ENCODE peak calls at places on chromosomes 1 and 21, in eight cellular contexts. One of them, this sample, is unnamed.

GRCh38 chr1:66676616-66677298 is 75.5 kb upstream of the DYNLT5 start:
- DNase-seq in esophagus squamous epithelium: no peak
- DNase-seq in caudate nucleus: no peak
- DNase-seq in Karpas-422: no peak
- DNase-seq in Panc1: no peak
- DNase-seq in cardiac muscle cell: no peak
- DNase-seq in GM23338: no peak
- DNase-seq in uterus: peak
- DNase-seq in this sample: no peak

GRCh38 chr1:245895455-245895959 is 611.6 kb downstream of the SMYD3 start:
- DNase-seq in cardiac muscle cell: no peak
- DNase-seq in Panc1: no peak
- DNase-seq in uterus: no peak
- DNase-seq in caudate nucleus: no peak
- DNase-seq in GM23338: no peak
- DNase-seq in esophagus squamous epithelium: no peak
- DNase-seq in Karpas-422: no peak
- DNase-seq in this sample: no peak

GRCh38 chr1:154999651-155000474 is 2.7 kb upstream of the ZBTB7B start:
- DNase-seq in uterus: no peak
- DNase-seq in caudate nucleus: no peak
- DNase-seq in cardiac muscle cell: peak
- DNase-seq in Karpas-422: peak
- DNase-seq in GM23338: peak
- DNase-seq in Panc1: no peak
- DNase-seq in esophagus squamous epithelium: no peak
- DNase-seq in this sample: no peak

GRCh38 chr1:147808025-147808424 is 47.6 kb upstream of the GJA5 start:
- DNase-seq in esophagus squamous epithelium: no peak
- DNase-seq in Panc1: no peak
- DNase-seq in GM23338: peak
- DNase-seq in uterus: peak
- DNase-seq in cardiac muscle cell: no peak
- DNase-seq in caudate nucleus: no peak
- DNase-seq in Karpas-422: no peak
- DNase-seq in this sample: no peak

GRCh38 chr21:45834026-45834715 is 147.4 kb upstream of the COL6A1 start:
- DNase-seq in Panc1: no peak
- DNase-seq in esophagus squamous epithelium: no peak
- DNase-seq in cardiac muscle cell: no peak
- DNase-seq in caudate nucleus: no peak
- DNase-seq in GM23338: no peak
- DNase-seq in uterus: no peak
- DNase-seq in Karpas-422: no peak
- DNase-seq in this sample: no peak

GRCh38 chr1:209630383-209631219 is 21.6 kb downstream of the LAMB3 start:
- DNase-seq in caudate nucleus: no peak
- DNase-seq in esophagus squamous epithelium: no peak
- DNase-seq in Karpas-422: no peak
- DNase-seq in GM23338: peak
- DNase-seq in cardiac muscle cell: no peak
- DNase-seq in Panc1: no peak
- DNase-seq in uterus: no peak
- DNase-seq in this sample: no peak

GRCh38 chr1:5651027-5651410 is 341.2 kb downstream of the NPHP4 start:
- DNase-seq in esophagus squamous epithelium: no peak
- DNase-seq in Panc1: no peak
- DNase-seq in caudate nucleus: no peak
- DNase-seq in cardiac muscle cell: no peak
- DNase-seq in GM23338: no peak
- DNase-seq in uterus: no peak
- DNase-seq in Karpas-422: no peak
- DNase-seq in this sample: no peak

GRCh38 chr21:38438476-38438893 is 59.8 kb downstream of the ERG start:
- DNase-seq in Panc1: no peak
- DNase-seq in uterus: peak
- DNase-seq in caudate nucleus: no peak
- DNase-seq in esophagus squamous epithelium: no peak
- DNase-seq in Karpas-422: no peak
- DNase-seq in GM23338: no peak
- DNase-seq in cardiac muscle cell: peak
- DNase-seq in this sample: no peak

GRCh38 chr1:231883382-231883781 is 256.8 kb downstream of the DISC1 start:
- DNase-seq in Panc1: no peak
- DNase-seq in cardiac muscle cell: no peak
- DNase-seq in uterus: no peak
- DNase-seq in GM23338: peak
- DNase-seq in caudate nucleus: no peak
- DNase-seq in esophagus squamous epithelium: no peak
- DNase-seq in Karpas-422: no peak
- DNase-seq in this sample: peak

GRCh38 chr1:95625224-95625623 is 391.2 kb downstream of the RWDD3 start:
- DNase-seq in GM23338: no peak
- DNase-seq in Panc1: no peak
- DNase-seq in esophagus squamous epithelium: no peak
- DNase-seq in Karpas-422: no peak
- DNase-seq in cardiac muscle cell: no peak
- DNase-seq in caudate nucleus: no peak
- DNase-seq in uterus: no peak
- DNase-seq in this sample: no peak

GRCh38 chr1:176098560-176098959 is 108.5 kb downstream of the COP1 start:
- DNase-seq in caudate nucleus: no peak
- DNase-seq in Panc1: no peak
- DNase-seq in esophagus squamous epithelium: no peak
- DNase-seq in cardiac muscle cell: no peak
- DNase-seq in uterus: no peak
- DNase-seq in Karpas-422: no peak
- DNase-seq in GM23338: no peak
- DNase-seq in this sample: no peak

GRCh38 chr1:178625695-178626094 is 99.3 kb upstream of the RALGPS2 start:
- DNase-seq in esophagus squamous epithelium: no peak
- DNase-seq in uterus: peak
- DNase-seq in Panc1: no peak
- DNase-seq in GM23338: no peak
- DNase-seq in caudate nucleus: no peak
- DNase-seq in cardiac muscle cell: peak
- DNase-seq in Karpas-422: no peak
- DNase-seq in this sample: no peak
- H3K27ac ChIP-seq in esophagus squamous epithelium: no peak
- H3K27ac ChIP-seq in uterus: no peak
- H3K27ac ChIP-seq in Panc1: no peak
- H3K27ac ChIP-seq in GM23338: no peak
- H3K27ac ChIP-seq in caudate nucleus: no peak
- H3K27ac ChIP-seq in cardiac muscle cell: no peak
- H3K27ac ChIP-seq in Karpas-422: no peak
- H3K27ac ChIP-seq in this sample: no peak

GRCh38 chr1:61142726-61143500 is 60.6 kb downstream of the NFIA start:
- DNase-seq in caudate nucleus: no peak
- DNase-seq in Karpas-422: no peak
- DNase-seq in uterus: no peak
- DNase-seq in Panc1: no peak
- DNase-seq in GM23338: peak
- DNase-seq in cardiac muscle cell: no peak
- DNase-seq in esophagus squamous epithelium: no peak
- DNase-seq in this sample: no peak
- H3K27ac ChIP-seq in caudate nucleus: peak
- H3K27ac ChIP-seq in Karpas-422: peak
- H3K27ac ChIP-seq in uterus: no peak
- H3K27ac ChIP-seq in Panc1: no peak
- H3K27ac ChIP-seq in GM23338: no peak
- H3K27ac ChIP-seq in cardiac muscle cell: no peak
- H3K27ac ChIP-seq in esophagus squamous epithelium: peak
- H3K27ac ChIP-seq in this sample: no peak

GRCh38 chr1:237650809-237651208 is 239.9 kb downstream of the ZP4 start:
- DNase-seq in caudate nucleus: no peak
- DNase-seq in cardiac muscle cell: no peak
- DNase-seq in GM23338: no peak
- DNase-seq in Panc1: no peak
- DNase-seq in esophagus squamous epithelium: no peak
- DNase-seq in Karpas-422: no peak
- DNase-seq in uterus: no peak
- DNase-seq in this sample: no peak

GRCh38 chr1:237655778-237656177 is 234.9 kb downstream of the ZP4 start:
- DNase-seq in Panc1: no peak
- DNase-seq in cardiac muscle cell: no peak
- DNase-seq in Karpas-422: no peak
- DNase-seq in uterus: no peak
- DNase-seq in GM23338: no peak
- DNase-seq in esophagus squamous epithelium: no peak
- DNase-seq in caudate nucleus: no peak
- DNase-seq in this sample: no peak
- H3K27ac ChIP-seq in Panc1: no peak
- H3K27ac ChIP-seq in cardiac muscle cell: no peak
- H3K27ac ChIP-seq in Karpas-422: no peak
- H3K27ac ChIP-seq in uterus: no peak
- H3K27ac ChIP-seq in GM23338: no peak
- H3K27ac ChIP-seq in esophagus squamous epithelium: no peak
- H3K27ac ChIP-seq in caudate nucleus: no peak
- H3K27ac ChIP-seq in this sample: no peak

GRCh38 chr1:228148196-228148861 is 1.4 kb upstream of the GJC2 start:
- DNase-seq in caudate nucleus: no peak
- DNase-seq in Karpas-422: no peak
- DNase-seq in cardiac muscle cell: no peak
- DNase-seq in esophagus squamous epithelium: no peak
- DNase-seq in Panc1: no peak
- DNase-seq in uterus: peak
- DNase-seq in GM23338: no peak
- DNase-seq in this sample: no peak
- H3K27ac ChIP-seq in caudate nucleus: peak
- H3K27ac ChIP-seq in Karpas-422: no peak
- H3K27ac ChIP-seq in cardiac muscle cell: no peak
- H3K27ac ChIP-seq in esophagus squamous epithelium: peak
- H3K27ac ChIP-seq in Panc1: peak
- H3K27ac ChIP-seq in uterus: peak
- H3K27ac ChIP-seq in GM23338: no peak
- H3K27ac ChIP-seq in this sample: no peak

GRCh38 chr1:228099331-228099732 is 3.8 kb downstream of the C1orf35 start:
- DNase-seq in Panc1: no peak
- DNase-seq in caudate nucleus: no peak
- DNase-seq in cardiac muscle cell: no peak
- DNase-seq in Karpas-422: peak
- DNase-seq in uterus: no peak
- DNase-seq in GM23338: no peak
- DNase-seq in esophagus squamous epithelium: no peak
- DNase-seq in this sample: no peak

GRCh38 chr1:228095938-228096337 is 7.2 kb downstream of the C1orf35 start:
- DNase-seq in cardiac muscle cell: no peak
- DNase-seq in GM23338: no peak
- DNase-seq in Karpas-422: no peak
- DNase-seq in Panc1: no peak
- DNase-seq in uterus: no peak
- DNase-seq in esophagus squamous epithelium: no peak
- DNase-seq in caudate nucleus: no peak
- DNase-seq in this sample: no peak

GRCh38 chr1:228097333-228098081 is 5.6 kb downstream of the C1orf35 start:
- DNase-seq in caudate nucleus: no peak
- DNase-seq in Panc1: no peak
- DNase-seq in GM23338: no peak
- DNase-seq in cardiac muscle cell: no peak
- DNase-seq in Karpas-422: peak
- DNase-seq in esophagus squamous epithelium: no peak
- DNase-seq in uterus: no peak
- DNase-seq in this sample: no peak

GRCh38 chr1:228096416-228097332 is 6.5 kb downstream of the C1orf35 start:
- DNase-seq in Karpas-422: no peak
- DNase-seq in esophagus squamous epithelium: no peak
- DNase-seq in cardiac muscle cell: no peak
- DNase-seq in Panc1: no peak
- DNase-seq in caudate nucleus: no peak
- DNase-seq in GM23338: no peak
- DNase-seq in uterus: peak
- DNase-seq in this sample: no peak

DNA sequence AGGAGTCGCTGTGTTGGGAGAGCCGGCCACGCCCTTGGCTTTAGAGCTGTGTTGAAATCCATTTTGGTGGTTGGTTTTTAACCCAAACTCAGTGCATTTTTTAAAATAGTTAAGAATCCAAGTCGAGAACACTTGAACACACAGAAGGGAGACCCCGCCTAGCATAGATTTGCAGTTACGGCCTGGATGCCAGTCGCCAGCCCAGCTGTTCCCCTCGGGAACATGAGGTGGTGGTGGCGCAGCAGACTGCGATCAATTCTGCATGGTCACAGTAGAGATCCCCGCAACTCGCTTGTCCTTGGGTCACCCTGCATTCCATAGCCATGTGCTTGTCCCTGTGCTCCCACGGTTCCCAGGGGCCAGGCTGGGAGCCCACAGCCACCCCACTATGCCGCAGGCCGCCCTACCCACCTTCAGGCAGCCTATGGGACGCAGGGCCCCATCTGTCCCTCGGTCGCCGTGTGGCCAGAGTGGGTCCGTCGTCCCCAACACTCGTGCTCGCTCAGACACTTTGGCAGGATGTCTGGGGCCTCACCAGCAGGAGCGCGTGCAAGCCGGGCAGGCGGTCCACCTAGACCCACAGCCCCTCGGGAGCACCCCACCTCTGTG is 4.7 kb downstream of the C1orf35 start:
- DNase-seq in Karpas-422: peak
- DNase-seq in caudate nucleus: no peak
- DNase-seq in uterus: no peak
- DNase-seq in GM23338: no peak
- DNase-seq in cardiac muscle cell: no peak
- DNase-seq in Panc1: no peak
- DNase-seq in esophagus squamous epithelium: no peak
- DNase-seq in this sample: no peak
- H3K27ac ChIP-seq in Karpas-422: no peak
- H3K27ac ChIP-seq in caudate nucleus: no peak
- H3K27ac ChIP-seq in uterus: no peak
- H3K27ac ChIP-seq in GM23338: no peak
- H3K27ac ChIP-seq in cardiac muscle cell: no peak
- H3K27ac ChIP-seq in Panc1: no peak
- H3K27ac ChIP-seq in esophagus squamous epithelium: no peak
- H3K27ac ChIP-seq in this sample: no peak

DNA sequence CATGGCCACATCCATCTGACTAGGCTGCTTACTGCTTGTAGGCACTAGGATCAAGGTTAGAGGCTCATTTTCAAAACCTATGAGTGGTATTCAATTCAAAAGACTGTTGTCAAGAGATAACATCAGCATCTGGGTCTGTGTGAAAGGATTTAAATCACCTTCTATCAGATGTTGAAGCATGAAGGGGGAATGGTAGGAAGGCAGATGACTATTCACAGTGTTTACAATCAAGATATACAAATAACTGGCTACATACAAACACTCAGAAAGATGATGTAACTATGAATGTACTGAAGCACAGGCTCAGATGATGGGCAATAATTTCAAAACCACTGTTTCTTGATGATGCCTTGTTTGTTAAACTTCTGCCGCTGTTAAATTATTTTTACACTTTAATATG is 249.2 kb downstream of the SLC45A1 start:
- DNase-seq in cardiac muscle cell: no peak
- DNase-seq in Karpas-422: no peak
- DNase-seq in GM23338: no peak
- DNase-seq in uterus: no peak
- DNase-seq in esophagus squamous epithelium: no peak
- DNase-seq in Panc1: peak
- DNase-seq in caudate nucleus: no peak
- DNase-seq in this sample: no peak
- H3K27ac ChIP-seq in cardiac muscle cell: peak
- H3K27ac ChIP-seq in Karpas-422: no peak
- H3K27ac ChIP-seq in GM23338: no peak
- H3K27ac ChIP-seq in uterus: no peak
- H3K27ac ChIP-seq in esophagus squamous epithelium: no peak
- H3K27ac ChIP-seq in Panc1: no peak
- H3K27ac ChIP-seq in caudate nucleus: no peak
- H3K27ac ChIP-seq in this sample: no peak